ENCODE peak calls at places on chromosomes 7 and 10, in seven cellular contexts. R is esophagus muscularis mucosa; K is CD8-positive, alpha-beta memory T cell; O is spleen; E is neuronal stem cell; D is IMR-90; Y is heart right ventricle. G is an unnamed sample. For H3K4me1, the result is how much of the 10 kb centered on the place peaks cover.

GRCh38 chr7:137423321-137423720 is 79.8 kb upstream of the PTN start:
- DNase-seq in R (no peak), K (no peak), O (no peak), E (no peak), D (peak), Y (no peak), G (no peak)

GRCh38 chr7:54141565-54141964 is 400.6 kb upstream of the VSTM2A start:
- DNase-seq in R (no peak), K (no peak), O (no peak), E (no peak), D (no peak), Y (no peak), G (no peak)

GRCh38 chr10:131094406-131095108 is 217.0 kb downstream of the TCERG1L start:
- DNase-seq in R (no peak), K (no peak), O (no peak), E (no peak), D (no peak), Y (no peak), G (no peak)

GRCh38 chr10:80900661-80901060 is 363.0 kb downstream of the SH2D4B start:
- DNase-seq in R (no peak), K (no peak), O (no peak), E (no peak), D (no peak), Y (no peak), G (no peak)

GRCh38 chr7:42238709-42239395 is 1.8 kb upstream of the GLI3 start:
- DNase-seq in R (no peak), K (no peak), O (no peak), E (no peak), D (peak), Y (no peak), G (no peak)

GRCh38 chr7:91569702-91570457 is 305.6 kb downstream of the FZD1 start:
- DNase-seq in R (no peak), K (no peak), O (no peak), E (no peak), D (no peak), Y (no peak), G (no peak)

GRCh38 chr7:1706381-1706720 is 36.3 kb downstream of the ELFN1 start:
- DNase-seq in R (no peak), K (no peak), O (peak), E (no peak), D (no peak), Y (no peak), G (no peak)

GRCh38 chr7:149404396-149404795 is 56.5 kb downstream of the ZNF777 start:
- DNase-seq in R (no peak), K (no peak), O (no peak), E (no peak), D (no peak), Y (no peak), G (no peak)

GRCh38 chr10:20271490-20271889 is 455.3 kb downstream of the PLXDC2 start:
- DNase-seq in R (no peak), K (no peak), O (no peak), E (no peak), D (no peak), Y (no peak), G (no peak)

GRCh38 chr7:26348987-26349809 is 57.5 kb downstream of the SNX10 start:
- DNase-seq in R (no peak), K (no peak), O (no peak), E (no peak), D (no peak), Y (no peak), G (no peak)

GRCh38 chr10:11863353-11864105 is 40.4 kb downstream of the PROSER2 start:
- DNase-seq in R (no peak), K (peak), O (peak), E (no peak), D (no peak), Y (no peak), G (peak)

GRCh38 chr7:74246497-74246896 is 7.7 kb downstream of the RFC2 start:
- DNase-seq in R (no peak), K (no peak), O (no peak), E (no peak), D (no peak), Y (no peak), G (no peak)
- H3K4me3 ChIP-seq in R (no peak), K (no peak), O (no peak), E (no peak), D (no peak), Y (no peak), G (no peak)

GRCh38 chr10:95815133-95815532 is 59.2 kb downstream of the ENTPD1 start:
- DNase-seq in R (no peak), K (no peak), O (no peak), E (no peak), D (no peak), Y (no peak), G (no peak)
- H3K4me1 ChIP-seq in R (under half), K (under half), O (under half), E (under half), D (under half), Y (half or more), G (under half)

DNA sequence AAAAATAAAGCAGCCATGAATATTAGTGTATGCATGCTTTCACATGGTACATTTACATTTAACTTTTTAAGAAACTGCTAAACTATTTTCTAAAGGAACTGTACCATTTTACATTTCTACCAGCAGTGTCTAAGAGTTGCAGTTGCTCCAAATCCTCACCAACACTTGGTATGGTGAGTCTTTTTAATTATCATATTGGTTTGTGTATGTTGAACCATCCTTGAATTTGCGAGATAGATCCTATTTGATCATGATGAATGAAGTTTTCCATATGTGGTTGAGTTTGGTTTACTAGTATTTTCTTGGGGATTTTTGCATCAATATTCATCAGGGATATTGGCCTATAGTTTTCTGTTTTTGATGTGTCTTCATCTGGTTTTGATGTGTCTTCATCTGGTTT is 1057.2 kb downstream of the LRMDA start:
- DNase-seq in R (no peak), K (no peak), O (no peak), E (no peak), D (no peak), Y (no peak), G (no peak)
- H3K4me3 ChIP-seq in R (no peak), K (no peak), O (no peak), E (no peak), D (no peak), Y (no peak), G (no peak)

GRCh38 chr7:129436335-129436923 is 2.2 kb downstream of the STRIP2 start:
- DNase-seq in R (no peak), K (no peak), O (no peak), E (no peak), D (no peak), Y (no peak), G (no peak)
- H3K4me1 ChIP-seq in R (under half), K (under half), O (under half), E (under half), D (under half), Y (under half), G (under half)

GRCh38 chr10:100570518-100570865 is 34.7 kb downstream of the HIF1AN start:
- DNase-seq in R (no peak), K (no peak), O (no peak), E (no peak), D (no peak), Y (no peak), G (no peak)
- H3K4me3 ChIP-seq in R (no peak), K (no peak), O (peak), E (peak), D (no peak), Y (no peak), G (no peak)

GRCh38 chr7:47576031-47576908 is 5.6 kb downstream of the TNS3 start:
- DNase-seq in R (no peak), K (no peak), O (no peak), E (no peak), D (peak), Y (peak), G (no peak)
- H3K4me1 ChIP-seq in R (half or more), K (under half), O (half or more), E (under half), D (half or more), Y (half or more), G (under half)

DNA sequence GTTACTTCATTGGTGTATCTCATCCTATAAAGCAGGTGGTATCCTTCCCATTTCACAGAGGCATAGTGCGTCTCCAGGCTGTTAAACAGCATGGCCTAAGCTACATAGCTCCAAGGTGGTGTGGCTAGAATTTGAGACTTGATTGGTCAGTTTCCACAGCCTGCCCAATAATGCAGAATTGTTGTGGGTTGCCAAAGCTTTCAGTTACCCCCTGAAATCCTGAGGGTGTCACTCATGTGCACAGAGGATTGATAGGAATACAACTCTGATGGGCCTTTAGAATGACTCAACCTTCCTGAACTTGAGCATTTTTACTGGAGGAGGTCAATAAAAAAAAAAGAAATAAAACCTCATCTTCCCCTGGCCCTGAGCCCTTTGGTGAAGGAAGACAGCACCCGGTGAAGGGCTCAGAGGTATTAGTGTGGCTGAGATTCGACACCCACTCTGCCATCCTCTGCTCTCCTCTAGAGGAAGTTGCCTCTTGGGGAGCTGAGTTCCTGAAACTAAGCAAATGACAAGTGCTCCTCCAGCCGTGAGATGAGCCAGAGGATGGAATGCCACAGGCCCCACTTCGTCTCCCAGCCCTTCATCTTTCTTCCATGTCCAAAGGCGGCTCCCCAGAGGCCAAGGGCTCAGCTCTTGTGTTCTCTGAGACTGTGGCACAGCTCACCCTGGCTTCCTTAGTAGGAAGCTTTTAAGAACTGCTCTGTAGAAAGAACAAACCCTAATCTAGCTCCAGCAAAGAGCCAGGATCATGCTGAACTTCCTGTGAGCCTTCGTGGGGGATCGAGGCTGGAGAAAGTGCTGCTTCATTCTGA is 1.0 kb downstream of the ACSL5 start:
- DNase-seq in R (no peak), K (peak), O (peak), E (no peak), D (no peak), Y (no peak), G (peak)
- H3K4me3 ChIP-seq in R (peak), K (peak), O (peak), E (no peak), D (no peak), Y (peak), G (peak)

GRCh38 chr7:101952355-101953247 is 135.2 kb downstream of the CUX1 start:
- DNase-seq in R (no peak), K (no peak), O (no peak), E (no peak), D (peak), Y (no peak), G (no peak)
- H3K4me1 ChIP-seq in R (half or more), K (under half), O (under half), E (under half), D (under half), Y (half or more), G (under half)

G was measured in CD4-positive, alpha-beta memory T cell.